ENCODE peak calls at places on chromosomes 4 and X, in eight cellular contexts. C, D, E, K, S, Y, Z and U are unnamed samples. For H3K4me1, the result is how much of the 10 kb centered on the place peaks cover.

GRCh38 chr4:97558204-97558804 is 585.0 kb downstream of the STPG2 start:
- DNase-seq in Z (no peak), K (no peak), E (no peak), Y (no peak), S (peak), C (no peak), D (no peak), U (no peak)

GRCh38 chr4:54149323-54149722 is 49.4 kb downstream of the GSX2 start:
- DNase-seq in D (no peak), E (no peak), S (no peak), Z (no peak), C (no peak), K (no peak), Y (no peak), U (no peak)

GRCh38 chrX:85851418-85851817 is 195.9 kb downstream of the CHM start:
- DNase-seq in E (peak), C (peak), Y (no peak), Z (peak), S (no peak), D (no peak), K (peak), U (no peak)

GRCh38 chr4:73573794-73574528 is 46.3 kb downstream of the RASSF6 start:
- DNase-seq in Z (peak), S (peak), K (peak), D (peak), E (peak), C (peak), Y (no peak), U (no peak)

GRCh38 chr4:43296946-43297528 is 404.5 kb downstream of the GRXCR1 start:
- DNase-seq in D (no peak), Z (no peak), K (no peak), C (no peak), E (peak), Y (no peak), S (no peak), U (no peak)

GRCh38 chr4:76990288-76991080 is 40.9 kb downstream of the SEPTIN11 start:
- DNase-seq in E (peak), C (no peak), Y (no peak), Z (peak), K (no peak), D (no peak), S (no peak), U (no peak)

GRCh38 chr4:185128272-185129119 is 14.6 kb upstream of the SLC25A4 start:
- DNase-seq in E (no peak), Z (peak), K (no peak), S (no peak), C (peak), Y (no peak), D (peak), U (peak)

GRCh38 chr4:168594121-168594520 is 97.3 kb downstream of the PALLD start:
- DNase-seq in D (no peak), C (no peak), Y (no peak), K (no peak), S (no peak), E (no peak), Z (no peak), U (no peak)

GRCh38 chr4:157977086-157977485 is 195.7 kb downstream of the GASK1B start:
- DNase-seq in C (no peak), S (no peak), Z (no peak), K (no peak), D (no peak), E (no peak), Y (no peak), U (no peak)

GRCh38 chr4:158624889-158625478 is 46.7 kb downstream of the C4orf46 start:
- DNase-seq in S (peak), C (peak), Y (no peak), E (peak), K (peak), D (no peak), Z (peak), U (peak)

GRCh38 chrX:1391370-1391706 is 575 bp downstream of the SLC25A6 start:
- DNase-seq in Y (no peak), S (peak), E (no peak), C (no peak), D (no peak), K (no peak), Z (no peak), U (no peak)

GRCh38 chr4:168695288-168695687 is 198.4 kb downstream of the PALLD start:
- DNase-seq in E (no peak), D (no peak), C (no peak), Z (no peak), Y (no peak), K (no peak), S (no peak), U (no peak)

GRCh38 chr4:26862381-26862915 is 1.8 kb downstream of the STIM2 start:
- DNase-seq in K (no peak), C (no peak), Z (peak), E (no peak), S (no peak), D (no peak), Y (no peak), U (no peak)

GRCh38 chrX:53088136-53088974 is 5.6 kb upstream of the KANTR start:
- DNase-seq in Y (no peak), Z (peak), K (no peak), E (peak), D (peak), C (peak), S (no peak), U (peak)

GRCh38 chrX:136347706-136348105 is 46.9 kb downstream of the ADGRG4 start:
- DNase-seq in D (no peak), K (no peak), E (no peak), S (no peak), Y (no peak), Z (no peak), C (no peak), U (no peak)

GRCh38 chrX:102697506-102697905 is 14.7 kb upstream of the GPRASP2 start:
- DNase-seq in C (no peak), Z (no peak), S (no peak), Y (no peak), K (no peak), D (no peak), E (peak), U (no peak)

GRCh38 chrX:153667281-153667831 is 6.3 kb downstream of the PNCK start:
- DNase-seq in Z (no peak), C (no peak), K (no peak), S (no peak), Y (no peak), D (no peak), E (no peak), U (no peak)

DNA sequence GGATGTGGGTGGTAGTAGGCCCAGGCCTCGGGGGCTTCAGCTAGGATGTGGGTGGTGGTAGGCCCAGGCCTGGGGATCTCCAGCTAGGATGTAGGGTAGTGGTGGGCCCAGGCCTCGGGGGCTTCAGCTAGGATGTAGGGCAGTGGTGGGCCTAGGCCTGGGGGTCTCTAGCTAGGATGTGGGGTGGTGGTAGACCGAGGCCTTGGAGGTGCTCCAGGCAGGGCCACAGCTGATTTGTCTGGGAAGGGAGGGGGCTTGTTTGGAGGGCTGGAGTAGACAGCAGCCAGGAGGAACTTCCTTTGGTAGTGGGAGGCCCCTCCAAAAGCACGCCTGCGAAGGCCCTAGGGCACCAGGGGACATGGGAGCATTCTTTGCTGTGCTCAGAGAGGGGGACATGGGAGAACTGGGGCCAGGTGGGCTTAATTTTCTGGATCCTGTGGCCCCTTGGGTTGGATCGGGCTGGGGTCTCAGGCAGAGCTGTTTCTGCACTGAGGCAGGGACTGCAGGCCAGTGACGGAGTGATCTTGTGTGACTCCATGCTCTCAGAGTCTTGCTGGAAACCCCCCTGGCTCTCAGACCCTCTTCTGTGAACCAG is 3.3 kb upstream of the SPON2 start:
- DNase-seq in K (no peak), Z (no peak), C (no peak), S (no peak), D (no peak), E (no peak), Y (no peak), U (no peak)
- H3K4me1 ChIP-seq in K (under half), Z (half or more), C (under half), S (under half), D (under half), E (under half), Y (half or more), U (under half)

GRCh38 chr4:138681000-138681604 is 334.5 kb upstream of the NOCT start:
- DNase-seq in S (no peak), E (peak), D (peak), C (peak), K (peak), Y (no peak), Z (peak), U (peak)

GRCh38 chr4:138678985-138679746 is 336.4 kb upstream of the NOCT start:
- DNase-seq in Z (no peak), E (no peak), C (no peak), K (no peak), S (no peak), D (no peak), Y (no peak), U (no peak)

GRCh38 chr4:138680251-138680650 is 335.3 kb upstream of the NOCT start:
- DNase-seq in Y (no peak), D (no peak), E (no peak), Z (no peak), K (no peak), C (no peak), S (no peak), U (no peak)

GRCh38 chr4:138677651-138678202 is 337.9 kb upstream of the NOCT start:
- DNase-seq in S (no peak), K (no peak), C (no peak), E (no peak), Z (no peak), Y (no peak), D (no peak), U (no peak)

GRCh38 chr4:138677212-138677611 is 338.4 kb upstream of the NOCT start:
- DNase-seq in Z (no peak), C (no peak), E (no peak), D (no peak), Y (no peak), S (no peak), K (no peak), U (no peak)
- H3K4me1 ChIP-seq in Z (under half), C (under half), E (under half), D (under half), Y (under half), S (under half), K (under half), U (under half)

GRCh38 chr4:144709793-144710525 is 64.0 kb downstream of the HHIP start:
- DNase-seq in C (peak), E (peak), Y (no peak), Z (no peak), D (no peak), K (no peak), S (no peak), U (no peak)

GRCh38 chr4:144701683-144702233 is 55.8 kb downstream of the HHIP start:
- DNase-seq in S (no peak), Z (peak), D (no peak), C (no peak), K (peak), Y (no peak), E (no peak), U (no peak)

GRCh38 chr4:144709159-144709558 is 63.2 kb downstream of the HHIP start:
- DNase-seq in Z (peak), K (no peak), S (no peak), E (peak), C (no peak), Y (no peak), D (no peak), U (no peak)

GRCh38 chr4:144703494-144703893 is 57.5 kb downstream of the HHIP start:
- DNase-seq in S (no peak), E (no peak), Y (no peak), K (no peak), Z (no peak), D (no peak), C (no peak), U (no peak)

DNA sequence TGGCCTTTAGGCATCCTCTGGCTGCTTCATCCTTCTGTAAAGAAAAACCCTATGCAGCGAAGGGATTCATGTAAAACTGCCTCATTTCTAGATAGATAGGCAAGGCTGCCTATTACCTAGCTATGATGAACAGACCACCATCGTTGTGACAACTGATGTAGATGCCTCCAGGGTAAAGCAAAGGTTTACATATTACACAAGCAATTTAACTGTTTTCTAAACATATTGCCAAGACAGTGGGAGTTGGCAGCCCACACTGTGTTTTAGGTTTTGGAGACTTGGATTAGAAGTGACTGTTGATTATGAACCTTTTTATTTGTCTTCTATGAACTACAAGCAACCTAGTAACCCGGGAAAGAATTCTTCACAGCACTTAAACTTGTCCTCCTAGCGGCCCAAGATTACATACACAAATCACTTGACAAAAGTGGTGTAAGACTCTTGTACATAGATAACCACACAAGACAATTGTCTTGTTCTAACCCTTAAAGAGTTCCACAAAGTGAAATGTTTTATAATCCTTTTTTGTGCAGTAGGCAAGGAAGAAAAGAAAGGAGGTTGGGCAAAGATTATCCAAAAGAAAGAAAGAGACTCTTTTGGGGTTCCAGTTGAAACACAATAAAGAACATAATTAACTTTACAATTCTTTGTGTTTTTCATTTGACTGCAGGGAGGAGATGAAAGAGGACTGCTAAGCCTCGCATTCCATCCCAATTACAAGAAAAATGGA is 60.1 kb downstream of the HHIP start:
- DNase-seq in C (no peak), Y (no peak), K (no peak), E (no peak), S (no peak), Z (no peak), D (no peak), U (no peak)
- H3K4me1 ChIP-seq in C (under half), Y (under half), K (under half), E (under half), S (under half), Z (under half), D (under half), U (under half)

GRCh38 chrX:110745288-110745687 is 50.3 kb downstream of the CHRDL1 start:
- DNase-seq in S (no peak), D (no peak), K (no peak), Y (no peak), C (no peak), Z (no peak), E (no peak), U (no peak)
- H3K4me1 ChIP-seq in S (under half), D (under half), K (under half), Y (under half), C (under half), Z (under half), E (under half), U (under half)